ENCODE peak calls at places on chromosomes 16 and 17, in nine cellular contexts. P is tibial artery, A is heart left ventricle, G is dorsolateral prefrontal cortex, L is neural progenitor cell, U is heart right ventricle, X is stomach, Q is endodermal cell, R is body of pancreas. E is an unnamed sample.

GRCh38 chr16:86671486-86672214 is 93.3 kb downstream of the FOXL1 start:
- DNase-seq in L (no peak), X (no peak), A (no peak), P (no peak), R (no peak), Q (no peak), G (no peak), U (no peak), E (no peak)

GRCh38 chr17:35934760-35935159 is 4.2 kb upstream of the RDM1 start:
- DNase-seq in G (no peak), X (no peak), U (no peak), P (no peak), Q (no peak), R (peak), A (no peak), L (no peak), E (no peak)

GRCh38 chr17:3965123-3965800 is 1.0 kb upstream of the ATP2A3 start:
- DNase-seq in A (peak), G (no peak), L (peak), X (peak), U (peak), P (peak), R (peak), Q (peak), E (no peak)

GRCh38 chr16:1052791-1053521 is 19.6 kb upstream of the SSTR5 start:
- DNase-seq in G (no peak), R (no peak), U (no peak), X (no peak), Q (no peak), L (no peak), P (no peak), A (no peak), E (no peak)

GRCh38 chr17:50684612-50685333 is 22.9 kb downstream of the ANKRD40 start:
- DNase-seq in P (no peak), Q (peak), L (peak), G (peak), A (no peak), U (no peak), X (peak), R (peak), E (no peak)

GRCh38 chr17:27783951-27784350 is 16.4 kb downstream of the NOS2 start:
- DNase-seq in L (no peak), R (no peak), P (no peak), A (no peak), G (no peak), Q (no peak), U (no peak), X (no peak), E (no peak)

GRCh38 chr16:55834044-55834443 is 1.1 kb upstream of the CES1 start:
- DNase-seq in A (no peak), X (no peak), L (no peak), U (no peak), G (no peak), Q (peak), P (no peak), R (no peak), E (no peak)

GRCh38 chr16:84015399-84015798 is 27.2 kb downstream of the SLC38A8 start:
- DNase-seq in U (no peak), A (no peak), R (no peak), L (no peak), P (no peak), G (no peak), Q (no peak), X (no peak), E (no peak)

DNA sequence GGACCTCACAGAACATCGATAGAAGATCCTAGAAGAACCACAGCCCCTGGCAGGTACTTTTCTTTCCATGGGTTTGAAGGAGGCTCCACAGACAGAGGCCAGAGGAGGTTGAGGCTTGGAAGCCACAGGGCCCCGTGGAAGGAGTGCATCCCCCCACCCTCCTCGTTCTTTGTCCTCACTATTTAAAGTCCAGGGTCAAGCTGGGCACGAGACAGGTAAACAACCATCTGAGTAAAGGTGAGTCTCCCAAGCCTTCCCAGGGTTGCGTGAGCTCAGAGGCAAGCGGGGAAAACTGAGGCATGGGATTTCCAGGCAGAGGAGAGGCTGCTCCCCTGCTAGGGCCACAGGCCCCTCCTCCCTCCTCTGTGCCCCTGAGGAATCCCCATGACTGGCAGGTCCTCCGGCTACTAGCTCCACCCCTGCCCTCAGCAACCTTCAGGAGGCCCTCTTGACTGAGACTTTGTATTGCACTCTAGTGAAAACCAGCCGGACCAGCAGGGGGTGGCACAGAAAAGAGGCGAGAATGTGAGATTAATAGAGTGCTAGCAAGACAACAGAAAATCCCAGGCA is 927 bp upstream of the SULT1A2 start:
- DNase-seq in L (peak), R (peak), Q (peak), P (no peak), U (no peak), A (no peak), G (no peak), X (no peak), E (no peak)
- TF ChIP-seq CTCF in L (no peak), R (no peak), Q (no peak), P (no peak), U (no peak), A (no peak), G (no peak), X (no peak), E (no peak)

GRCh38 chr16:68197250-68197649 is 38.7 kb downstream of the ESRP2 start:
- DNase-seq in L (no peak), G (no peak), U (no peak), Q (no peak), A (no peak), R (no peak), P (no peak), X (no peak), E (no peak)
- H3K27ac ChIP-seq in L (no peak), G (no peak), U (no peak), Q (no peak), A (no peak), R (no peak), P (no peak), X (no peak), E (no peak)

DNA sequence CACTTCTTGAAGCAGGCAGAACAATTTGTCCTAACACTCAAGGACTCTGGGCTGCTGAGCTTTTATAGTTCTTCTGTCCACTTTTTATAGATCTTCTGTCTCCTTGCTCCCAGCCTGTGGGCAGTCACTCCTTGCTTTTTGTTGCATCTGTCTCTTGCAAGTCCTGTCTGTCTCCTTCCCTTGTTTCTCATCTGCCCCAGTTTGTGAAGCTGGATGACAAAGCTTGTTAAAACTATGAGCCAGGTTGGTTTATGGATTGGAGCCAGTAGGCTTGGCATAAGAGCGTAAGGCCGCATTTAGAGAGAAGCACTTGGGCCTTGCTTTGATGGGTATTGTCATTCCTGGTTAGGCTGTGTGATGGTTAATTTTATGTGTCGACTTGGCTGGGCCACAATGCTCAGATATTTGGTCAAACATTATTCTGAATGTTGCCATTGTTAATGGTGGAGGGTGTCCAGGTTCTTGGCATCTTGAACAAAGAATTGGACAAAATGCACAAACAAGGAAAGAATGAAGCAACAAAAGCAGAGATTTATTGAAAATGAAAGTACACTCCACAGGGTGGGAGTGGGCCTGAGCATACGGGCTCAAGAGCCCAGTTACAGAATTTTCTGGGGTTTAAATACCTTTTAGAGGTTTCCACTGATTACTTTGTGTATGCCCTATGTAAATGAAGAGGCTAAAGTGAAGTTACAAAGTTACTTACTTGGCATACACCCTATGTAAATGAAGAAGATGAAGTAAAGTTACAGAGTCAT is 7.9 kb upstream of the CPPED1 start:
- DNase-seq in R (no peak), U (no peak), X (no peak), L (no peak), Q (no peak), G (no peak), P (no peak), A (no peak), E (no peak)
- H3K4me3 ChIP-seq in R (no peak), U (no peak), X (no peak), L (no peak), Q (no peak), G (no peak), P (no peak), A (no peak), E (no peak)

GRCh38 chr16:2883027-2883846 is at the start of gene FLYWCH2:
- DNase-seq in G (peak), A (peak), R (peak), L (peak), P (peak), Q (peak), U (peak), X (peak), E (peak)
- TF ChIP-seq CTCF in G (peak), A (no peak), R (no peak), L (peak), P (peak), Q (peak), U (peak), X (no peak), E (no peak)

DNA sequence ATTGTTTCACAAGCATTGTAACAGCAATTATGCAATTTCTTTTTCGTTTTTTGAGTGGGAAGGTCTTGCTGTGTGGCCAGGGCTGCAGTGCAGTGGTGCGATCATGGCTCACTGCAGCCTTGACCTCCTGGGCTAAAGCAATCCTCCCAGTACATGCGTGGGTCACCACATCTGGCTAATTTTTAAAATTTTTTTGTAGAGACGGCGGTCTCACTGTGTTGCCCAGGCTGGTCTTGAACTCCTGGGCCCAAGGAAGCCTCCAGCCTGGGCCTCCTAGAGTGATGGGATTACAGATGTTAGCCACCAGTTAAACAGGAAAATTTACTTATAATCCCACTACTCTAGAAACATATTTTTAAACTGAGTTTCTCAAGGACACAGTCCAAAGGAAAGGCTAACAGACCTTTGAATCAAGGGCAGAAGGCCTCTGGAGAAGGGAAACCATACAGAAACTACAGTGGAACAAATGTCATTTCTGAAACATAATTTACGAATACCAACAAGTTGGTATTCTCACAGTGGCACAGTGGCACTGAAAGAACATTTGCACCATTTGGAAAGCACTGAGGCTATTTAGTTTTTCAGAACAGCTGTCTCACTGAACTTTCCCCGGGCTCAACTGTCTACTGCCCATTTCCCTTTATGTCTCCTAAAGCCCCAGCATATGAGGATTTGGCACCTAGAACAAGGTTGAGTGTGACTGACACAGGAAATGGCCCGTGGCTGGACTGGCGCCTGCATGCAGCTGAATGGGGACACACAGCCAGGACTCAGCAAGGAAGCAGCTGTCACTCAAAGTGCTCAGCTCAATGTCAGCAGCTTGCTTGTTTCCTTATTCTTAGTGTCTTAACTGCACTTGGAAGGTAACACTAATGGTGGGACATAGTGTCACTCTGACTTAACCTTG is 2.8 kb upstream of the PRKAR1A start:
- DNase-seq in P (peak), G (no peak), U (peak), Q (peak), X (no peak), A (peak), L (no peak), R (peak), E (no peak)
- H3K27ac ChIP-seq in P (no peak), G (peak), U (no peak), Q (no peak), X (peak), A (peak), L (no peak), R (no peak), E (no peak)

GRCh38 chr16:11667221-11667823 is 933 bp upstream of the SNN start:
- DNase-seq in P (no peak), Q (peak), G (no peak), X (no peak), A (no peak), U (no peak), L (peak), R (no peak), E (no peak)
- H3K4me3 ChIP-seq in P (peak), Q (peak), G (peak), X (no peak), A (peak), U (peak), L (peak), R (no peak), E (peak)